ENCODE peak calls at places on chromosomes 2 and 18, in five cellular contexts. M, H, J, C and V are unnamed samples.
A peak's percentile ranks its signal among the peaks of the same experiment; 100 is the strongest.

GRCh38 chr18:4847066-4847465 is 350.0 kb downstream of the AKAIN1 start:
- DNase-seq in C (no peak), M (no peak), H (no peak), J (no peak), V (no peak)

GRCh38 chr18:48422947-48423378 is 13.8 kb upstream of the ZBTB7C start:
- DNase-seq in C (no peak), J (no peak), M (no peak), H (no peak), V (no peak)

GRCh38 chr2:232511336-232511863 is 8.8 kb upstream of the PRSS56 start:
- DNase-seq in M (no peak), H (no peak), C (peak; percentile 52), J (no peak), V (no peak)

GRCh38 chr2:8137801-8138200 is 544.1 kb upstream of the ID2 start:
- DNase-seq in J (no peak), M (no peak), C (no peak), H (no peak), V (no peak)

GRCh38 chr2:84022810-84023431 is 436.2 kb downstream of the SUCLG1 start:
- DNase-seq in H (no peak), J (peak; percentile 57), M (no peak), C (peak; percentile 17), V (no peak)

GRCh38 chr2:218605438-218605837 is 2.3 kb upstream of the PLCD4 start:
- DNase-seq in H (peak; percentile 68), C (no peak), J (no peak), M (no peak), V (no peak)

GRCh38 chr2:26768759-26769500 is 4.8 kb downstream of the SLC35F6 start:
- DNase-seq in H (no peak), M (peak; percentile 83), C (peak; percentile 58), J (peak; percentile 69), V (no peak)

GRCh38 chr2:46793423-46794416 is 121.9 kb downstream of the MCFD2 start:
- DNase-seq in C (peak; percentile 59), M (no peak), J (no peak), H (no peak), V (no peak)

GRCh38 chr2:205386109-205386508 is 296.2 kb upstream of the NRP2 start:
- DNase-seq in H (peak; percentile 63), J (no peak), M (no peak), C (no peak), V (no peak)

GRCh38 chr2:240782886-240783818 is 36.9 kb downstream of the KIF1A start:
- DNase-seq in C (no peak), M (peak; percentile 60), H (no peak), J (no peak), V (no peak)

GRCh38 chr2:132857334-132857733 is 187.3 kb upstream of the LYPD1 start:
- DNase-seq in H (no peak), M (no peak), C (no peak), J (no peak), V (no peak)

GRCh38 chr2:5766051-5766450 is 73.9 kb downstream of the SOX11 start:
- DNase-seq in C (no peak), M (no peak), H (no peak), J (no peak), V (no peak)

GRCh38 chr2:26515771-26516170 is 37.8 kb upstream of the OTOF start:
- DNase-seq in C (no peak), H (no peak), J (no peak), M (peak; percentile 50), V (no peak)

GRCh38 chr18:43141208-43141607 is 25.7 kb upstream of the RIT2 start:
- DNase-seq in H (no peak), C (no peak), J (no peak), M (no peak), V (no peak)

GRCh38 chr18:45119888-45120287 is 439.2 kb downstream of the SETBP1 start:
- DNase-seq in J (no peak), H (no peak), M (no peak), C (peak; percentile 48), V (no peak)

GRCh38 chr2:68589963-68590362 is 53.4 kb upstream of the PROKR1 start:
- DNase-seq in M (no peak), J (no peak), H (no peak), C (no peak), V (no peak)

GRCh38 chr2:120868366-120868765 is 132.7 kb downstream of the GLI2 start:
- DNase-seq in C (no peak), M (no peak), J (no peak), H (no peak), V (no peak)

GRCh38 chr2:85309699-85310321 is 18.0 kb downstream of the TGOLN2 start:
- DNase-seq in M (no peak), J (no peak), H (no peak), C (no peak), V (no peak)

GRCh38 chr18:65942854-65943253 is 192.0 kb downstream of the CDH7 start:
- DNase-seq in M (no peak), H (no peak), C (no peak), J (peak; percentile 45), V (no peak)

GRCh38 chr2:200454839-200455801 is 54.7 kb downstream of the KCTD18 start:
- DNase-seq in M (no peak), J (peak; percentile 39), H (peak; percentile 53), C (no peak), V (peak; percentile 42)

GRCh38 chr18:54607213-54607934 is 16.3 kb downstream of the DYNAP start:
- DNase-seq in J (peak; percentile 99), M (no peak), H (no peak), C (peak; percentile 60), V (no peak)
- H3K4me3 ChIP-seq in J (peak overlapping the region; percentile 17), M (peak overlapping the region; percentile 51), H (no peak overlapping the region), C (peak overlapping the region; percentile 3), V (no peak overlapping the region)

DNA sequence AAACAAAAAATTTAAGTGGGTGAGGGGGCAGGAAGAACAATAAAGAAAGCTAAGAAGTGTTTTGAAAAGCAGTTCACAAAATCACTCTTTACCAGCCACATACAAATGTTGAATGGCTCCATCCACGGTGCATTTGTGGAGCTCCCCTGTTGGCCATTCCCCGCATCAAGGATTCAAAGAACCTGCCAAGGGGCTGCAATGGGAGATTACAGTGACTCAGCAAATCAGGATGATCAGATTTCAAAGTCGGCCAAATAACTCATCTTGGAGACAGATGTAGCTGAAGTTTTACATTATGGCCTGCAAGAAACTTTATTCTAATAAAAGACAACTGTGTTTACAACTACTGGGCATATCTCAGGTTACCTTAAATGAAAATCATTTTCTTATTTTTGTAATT is 26.9 kb downstream of the COL4A3 start:
- DNase-seq in M (no peak), H (peak; percentile 13), J (no peak), C (no peak), V (no peak)
- TF ChIP-seq CTCF in M (no peak), H (no peak), J (no peak), C (no peak), V (no peak)

DNA sequence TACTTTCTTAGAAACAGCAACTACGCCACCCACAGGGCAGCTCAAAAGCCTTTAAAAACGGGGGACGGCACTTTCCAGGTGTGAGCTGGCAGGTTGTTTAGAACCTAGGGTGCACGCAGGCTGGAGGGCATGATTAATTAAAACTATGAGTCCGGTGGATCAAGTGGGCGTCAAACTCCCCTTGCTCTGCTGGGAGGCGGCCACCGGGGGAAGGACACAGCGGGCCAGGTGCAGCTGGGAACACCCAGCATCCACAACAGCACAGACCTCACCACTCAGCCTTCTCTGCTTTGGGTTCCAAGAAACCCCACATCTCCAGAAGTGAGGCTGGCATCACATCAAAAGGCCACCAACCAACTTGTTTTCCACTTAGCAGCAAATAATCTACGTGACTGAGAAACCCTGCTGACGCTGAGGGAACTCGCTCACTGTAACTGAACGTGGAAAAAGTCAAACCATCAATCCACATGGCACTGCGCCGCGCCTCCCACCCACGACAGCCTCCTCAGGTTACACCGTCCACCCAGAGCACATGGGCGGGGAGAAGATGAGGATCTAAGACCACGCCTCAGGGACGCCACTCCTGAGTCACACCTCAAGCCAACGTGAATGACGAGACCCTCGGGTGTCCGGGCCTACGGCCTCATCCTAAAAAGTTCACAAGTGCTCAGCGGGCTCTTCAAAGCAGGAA is 118.2 kb downstream of the ZNF516 start:
- DNase-seq in C (no peak), M (no peak), H (no peak), J (peak; percentile 75), V (no peak)
- H3K4me3 ChIP-seq in C (no peak overlapping the region), M (no peak overlapping the region), H (no peak overlapping the region), J (no peak overlapping the region), V (no peak overlapping the region)

GRCh38 chr2:190805843-190806242 is 74.8 kb upstream of the GLS start:
- DNase-seq in H (no peak), M (no peak), J (no peak), C (no peak), V (no peak)

GRCh38 chr2:190802133-190802532 is 78.5 kb upstream of the GLS start:
- DNase-seq in M (no peak), C (no peak), J (no peak), H (no peak), V (no peak)

GRCh38 chr2:190805126-190805525 is 75.5 kb upstream of the GLS start:
- DNase-seq in C (no peak), H (no peak), J (no peak), M (no peak), V (no peak)

GRCh38 chr2:190802810-190803209 is 77.8 kb upstream of the GLS start:
- DNase-seq in C (no peak), M (no peak), H (no peak), J (no peak), V (no peak)

DNA sequence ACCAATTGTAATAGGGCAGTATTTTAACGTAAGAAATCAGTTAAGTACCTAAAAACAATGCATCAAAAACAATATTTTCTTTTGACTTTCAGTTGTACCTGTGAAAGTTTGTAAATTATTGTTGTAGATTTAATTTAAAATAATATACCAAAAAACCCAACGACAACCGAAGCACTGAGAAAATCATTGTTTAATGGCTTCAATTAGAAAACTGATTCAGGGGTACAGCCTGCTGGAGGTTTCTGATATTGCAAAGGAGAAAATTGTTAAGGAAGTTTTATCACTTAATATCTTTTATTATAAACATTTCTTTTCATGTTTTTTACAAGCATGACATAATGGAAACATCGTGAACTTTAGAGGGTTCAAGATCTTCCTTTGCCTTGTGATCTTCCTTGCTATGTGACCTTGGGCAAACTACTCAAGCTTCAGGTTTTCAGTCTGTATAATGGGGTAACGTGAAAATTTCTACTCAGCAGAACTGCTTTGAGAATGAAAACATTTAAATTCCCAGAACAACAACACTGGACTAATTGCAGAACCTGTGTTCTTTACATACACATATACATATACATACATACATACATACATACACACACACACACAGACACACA is 76.3 kb upstream of the GLS start:
- DNase-seq in J (peak; percentile 38), C (no peak), H (no peak), M (no peak), V (no peak)
- TF ChIP-seq CTCF in J (peak; percentile 28), C (peak; percentile 60), H (peak; percentile 45), M (peak; percentile 64), V (peak; percentile 64)